ENCODE peak calls at places on chromosomes 5 and 9, in eight cellular contexts. S is AG04450; B is brain microvascular endothelial cell; H is psoas muscle; U is astrocyte; R is CD8-positive, alpha-beta T cell; A is A673; F is IMR-90. V is an unnamed sample. For H3K27me3, the result is how much of the 10 kb centered on the place peaks cover.

GRCh38 chr9:87324613-87325194 is 173.0 kb upstream of the DAPK1 start:
- DNase-seq in F (peak), U (peak), S (peak), R (no peak), H (no peak), B (peak), A (peak), V (no peak)

GRCh38 chr5:151483176-151483575 is 35.8 kb downstream of the SLC36A1 start:
- DNase-seq in A (no peak), B (no peak), F (peak), U (no peak), S (no peak), H (no peak), R (no peak), V (no peak)

GRCh38 chr9:129143461-129143927 is 32.3 kb downstream of the PTPA start:
- DNase-seq in R (no peak), A (no peak), S (no peak), F (peak), B (peak), U (peak), H (peak), V (no peak)

GRCh38 chr5:13249854-13250253 is 694.6 kb downstream of the DNAH5 start:
- DNase-seq in F (no peak), R (no peak), B (no peak), S (no peak), A (no peak), U (peak), H (no peak), V (no peak)

GRCh38 chr5:103919526-103919925 is 356.9 kb upstream of the NUDT12 start:
- DNase-seq in F (no peak), S (no peak), B (no peak), A (peak), U (no peak), H (no peak), R (no peak), V (no peak)

GRCh38 chr9:75964431-75964830 is 74.0 kb downstream of the PCSK5 start:
- DNase-seq in F (no peak), U (peak), A (no peak), H (no peak), B (no peak), R (no peak), S (no peak), V (no peak)

GRCh38 chr9:37486256-37486615 is 488 bp downstream of the POLR1E start:
- DNase-seq in R (no peak), H (no peak), B (no peak), U (no peak), S (no peak), A (no peak), F (no peak), V (no peak)

GRCh38 chr5:141960018-141960417 is 2.0 kb upstream of the PCDH12 start:
- DNase-seq in R (no peak), A (no peak), U (no peak), H (no peak), S (no peak), F (no peak), B (no peak), V (no peak)

GRCh38 chr9:74821636-74822035 is 66.1 kb downstream of the TRPM6 start:
- DNase-seq in F (no peak), S (no peak), B (no peak), R (no peak), A (no peak), U (no peak), H (no peak), V (no peak)

GRCh38 chr9:92964981-92965758 is 17.8 kb downstream of the FGD3 start:
- DNase-seq in R (peak), S (no peak), F (no peak), A (no peak), B (no peak), H (no peak), U (no peak), V (no peak)

GRCh38 chr5:163352531-163352930 is 84.9 kb upstream of the CCNG1 start:
- DNase-seq in A (no peak), H (no peak), B (no peak), U (no peak), F (no peak), S (no peak), R (no peak), V (no peak)

GRCh38 chr9:113985968-113986585 is 92.0 kb downstream of the AMBP start:
- DNase-seq in B (peak), R (no peak), S (no peak), U (peak), H (no peak), A (no peak), F (peak), V (no peak)

GRCh38 chr5:154189256-154189818 is 1.2 kb upstream of the GALNT10 start:
- DNase-seq in F (no peak), S (no peak), H (no peak), A (no peak), R (no peak), U (no peak), B (no peak), V (peak)

GRCh38 chr5:35371971-35372426 is 141.7 kb upstream of the PRLR start:
- DNase-seq in U (no peak), A (no peak), S (no peak), H (no peak), R (no peak), F (no peak), B (no peak), V (peak)

GRCh38 chr9:131048332-131048731 is 39.4 kb downstream of the LAMC3 start:
- DNase-seq in H (no peak), B (no peak), R (no peak), F (no peak), U (no peak), S (no peak), A (no peak), V (no peak)

GRCh38 chr5:120872292-120872691 is 408.2 kb downstream of the PRR16 start:
- DNase-seq in H (no peak), R (no peak), B (no peak), U (no peak), S (no peak), A (no peak), F (no peak), V (no peak)

GRCh38 chr5:82376833-82377232 is 98.7 kb upstream of the RPS23 start:
- DNase-seq in H (no peak), B (no peak), F (no peak), A (no peak), S (no peak), R (no peak), U (no peak), V (no peak)

GRCh38 chr9:68760674-68761003 is 55.6 kb downstream of the PIP5K1B start:
- DNase-seq in F (no peak), A (no peak), H (no peak), B (no peak), S (no peak), R (no peak), U (no peak), V (no peak)

GRCh38 chr9:123599781-123600180 is 243.8 kb downstream of the CRB2 start:
- DNase-seq in S (no peak), F (no peak), R (no peak), U (no peak), H (no peak), A (no peak), B (no peak), V (no peak)

GRCh38 chr5:140627972-140628371 is 5.0 kb downstream of the CD14 start:
- DNase-seq in B (no peak), H (no peak), F (no peak), S (no peak), A (no peak), U (no peak), R (no peak), V (no peak)

GRCh38 chr5:54226215-54226614 is 84.2 kb downstream of the ARL15 start:
- DNase-seq in B (no peak), S (no peak), H (no peak), U (no peak), R (no peak), F (no peak), A (no peak), V (no peak)

GRCh38 chr5:127934791-127935256 is 148.7 kb upstream of the SLC12A2 start:
- DNase-seq in B (no peak), A (no peak), R (no peak), U (peak), S (no peak), H (no peak), F (peak), V (peak)

DNA sequence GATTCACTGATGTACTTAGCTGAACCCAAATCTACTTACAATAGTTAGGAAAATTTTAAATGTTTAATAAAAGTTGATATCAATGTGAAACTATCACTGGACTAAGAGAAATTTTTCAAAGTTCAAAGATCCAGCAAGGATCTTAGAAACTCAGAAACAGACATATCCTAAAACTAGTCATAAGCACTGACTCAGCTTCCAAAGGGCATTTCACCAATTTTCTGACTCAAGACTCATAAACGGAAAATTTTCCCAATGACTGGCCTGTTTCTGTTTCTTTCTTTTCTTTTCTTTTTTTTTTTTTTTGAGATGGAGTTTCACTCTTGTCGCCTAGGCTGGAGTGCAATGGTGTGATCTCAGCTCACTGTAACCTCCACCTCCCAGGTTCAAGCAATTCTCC is 66.6 kb downstream of the CDC14B start:
- DNase-seq in U (peak), R (no peak), S (peak), H (no peak), F (peak), A (no peak), B (peak), V (no peak)
- H3K4me3 ChIP-seq in U (no peak), R (no peak), S (no peak), H (no peak), F (no peak), A (no peak), B (no peak), V (no peak)

GRCh38 chr9:115689331-115689730 is 464.3 kb upstream of the PAPPA start:
- DNase-seq in A (no peak), U (no peak), S (no peak), R (no peak), B (no peak), H (no peak), F (no peak), V (no peak)

GRCh38 chr9:115691686-115692085 is 461.9 kb upstream of the PAPPA start:
- DNase-seq in R (no peak), A (no peak), S (peak), F (peak), B (no peak), U (peak), H (no peak), V (no peak)

GRCh38 chr9:115694014-115694413 is 459.6 kb upstream of the PAPPA start:
- DNase-seq in F (peak), A (peak), S (peak), R (no peak), H (no peak), B (peak), U (peak), V (no peak)

GRCh38 chr9:115687356-115687755 is 466.2 kb upstream of the PAPPA start:
- DNase-seq in S (no peak), F (no peak), H (no peak), U (no peak), R (no peak), B (no peak), A (no peak), V (no peak)

GRCh38 chr9:115691097-115691496 is 462.5 kb upstream of the PAPPA start:
- DNase-seq in H (no peak), F (peak), S (peak), R (no peak), U (peak), A (peak), B (peak), V (no peak)
- TF ChIP-seq CTCF in H (no peak), F (no peak), S (no peak), R (no peak), U (no peak), A (no peak), B (no peak), V (no peak)

GRCh38 chr9:78396087-78396486 is 99.2 kb downstream of the PSAT1 start:
- DNase-seq in R (no peak), B (no peak), S (no peak), A (no peak), F (no peak), H (no peak), U (no peak), V (no peak)

GRCh38 chr9:78400496-78400895 is 103.6 kb downstream of the PSAT1 start:
- DNase-seq in B (no peak), S (no peak), R (no peak), U (no peak), A (no peak), H (no peak), F (no peak), V (no peak)

GRCh38 chr9:78399153-78399552 is 102.2 kb downstream of the PSAT1 start:
- DNase-seq in A (no peak), F (no peak), S (no peak), B (no peak), H (no peak), R (no peak), U (no peak), V (no peak)

GRCh38 chr9:78393932-78394331 is 97.0 kb downstream of the PSAT1 start:
- DNase-seq in R (no peak), H (no peak), U (no peak), S (no peak), B (no peak), A (no peak), F (no peak), V (no peak)

DNA sequence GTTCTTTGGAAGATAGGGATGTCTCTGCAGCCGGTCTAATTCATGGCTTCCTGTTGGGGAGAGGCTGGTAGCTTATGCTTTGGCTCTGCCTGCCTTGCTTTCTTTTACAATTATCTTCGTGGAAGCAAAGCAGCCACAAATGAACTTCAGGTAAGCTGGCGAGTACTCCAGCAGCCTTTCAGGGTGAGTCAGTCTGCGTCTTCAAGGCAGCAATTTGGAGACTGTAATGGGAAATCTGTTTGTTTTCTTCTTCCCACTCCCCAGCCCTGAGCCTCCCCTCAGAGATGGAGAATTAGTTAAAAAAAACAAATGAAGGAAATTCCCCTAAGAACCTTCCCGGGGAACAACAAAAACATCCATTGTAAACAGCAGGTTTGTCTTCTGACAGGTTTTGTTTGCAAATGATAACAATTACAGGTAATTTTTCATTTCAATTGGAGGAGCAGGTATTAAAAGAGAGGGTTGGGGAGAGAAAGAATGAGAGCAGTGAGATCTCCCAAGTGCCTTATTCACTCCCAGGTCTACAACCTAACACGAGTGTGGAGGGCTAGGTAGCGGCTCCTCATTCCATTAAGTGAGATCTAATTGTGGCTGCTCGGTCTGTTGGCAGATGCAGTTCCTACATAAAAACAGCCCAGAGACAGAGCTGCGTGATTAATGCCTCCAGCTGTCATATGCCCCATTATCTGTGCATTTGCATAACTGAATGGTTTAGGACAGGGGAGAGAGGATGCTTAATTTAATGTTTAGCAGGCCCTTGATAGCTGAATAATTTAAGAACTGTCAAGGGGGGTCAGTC is 100.3 kb downstream of the PSAT1 start:
- DNase-seq in S (no peak), H (no peak), U (no peak), R (no peak), B (no peak), F (no peak), A (peak), V (no peak)
- H3K27me3 ChIP-seq in S (under half), H (under half), U (under half), R (under half), B (under half), F (under half), A (under half), V (under half)

GRCh38 chr9:136695955-136696354 is 8.7 kb upstream of the AGPAT2 start:
- DNase-seq in B (no peak), U (no peak), R (no peak), F (no peak), S (no peak), H (no peak), A (no peak), V (peak)

GRCh38 chr9:136697146-136697820 is 10.0 kb upstream of the AGPAT2 start:
- DNase-seq in U (no peak), A (no peak), B (no peak), R (no peak), H (no peak), F (no peak), S (no peak), V (peak)

GRCh38 chr9:136696502-136696901 is 9.2 kb upstream of the AGPAT2 start:
- DNase-seq in U (no peak), R (no peak), H (no peak), A (no peak), F (no peak), B (no peak), S (no peak), V (peak)

GRCh38 chr9:136698681-136699246 is 11.5 kb upstream of the AGPAT2 start:
- DNase-seq in R (no peak), S (no peak), F (no peak), H (no peak), B (no peak), U (no peak), A (no peak), V (no peak)

DNA sequence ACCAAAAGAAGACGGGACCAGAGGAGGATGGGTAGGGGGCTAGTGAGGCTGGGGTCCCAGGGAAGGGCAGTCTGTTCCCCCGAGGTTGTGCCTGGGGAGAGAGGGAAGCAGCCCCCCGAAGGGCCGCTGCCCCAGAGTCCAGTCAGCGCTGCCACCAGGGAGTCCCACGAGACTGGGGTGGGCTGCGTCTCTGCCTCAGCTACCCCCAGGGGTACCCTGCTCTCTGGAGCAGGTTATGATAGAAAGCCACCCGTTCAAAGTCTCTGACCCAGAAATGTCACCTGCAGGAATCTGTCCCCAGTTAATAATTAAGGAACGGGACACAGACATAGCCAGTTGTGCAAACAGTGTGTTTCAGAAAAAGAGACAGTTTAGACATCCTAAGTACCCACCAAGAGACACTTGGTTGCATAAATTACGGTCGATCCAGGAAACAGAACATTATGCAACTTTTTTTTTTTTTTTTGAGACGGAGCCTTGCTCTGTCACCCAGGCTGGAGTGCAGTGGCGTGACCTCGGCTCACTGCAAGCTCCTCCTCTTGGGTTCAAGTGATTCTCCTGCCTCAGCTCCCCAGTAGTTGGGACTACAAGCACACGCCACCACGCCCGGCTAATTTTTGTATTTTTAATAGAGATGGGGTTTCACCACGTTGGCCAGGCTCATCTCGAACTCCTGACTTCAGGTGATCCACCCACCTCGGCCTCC is 10.7 kb upstream of the AGPAT2 start:
- DNase-seq in F (no peak), B (no peak), R (no peak), H (no peak), S (no peak), A (no peak), U (no peak), V (no peak)
- H3K4me3 ChIP-seq in F (no peak), B (no peak), R (no peak), H (no peak), S (no peak), A (no peak), U (no peak), V (no peak)

GRCh38 chr9:83334320-83334719 is 203.9 kb downstream of the FRMD3 start:
- DNase-seq in R (peak), S (peak), H (peak), U (peak), B (peak), A (peak), F (peak), V (peak)

GRCh38 chr9:83327323-83327722 is 210.9 kb downstream of the FRMD3 start:
- DNase-seq in F (no peak), R (no peak), S (no peak), U (no peak), H (no peak), B (peak), A (peak), V (no peak)

GRCh38 chr9:83327750-83328622 is 210.2 kb downstream of the FRMD3 start:
- DNase-seq in U (no peak), B (no peak), R (no peak), F (no peak), H (no peak), S (no peak), A (peak), V (no peak)

DNA sequence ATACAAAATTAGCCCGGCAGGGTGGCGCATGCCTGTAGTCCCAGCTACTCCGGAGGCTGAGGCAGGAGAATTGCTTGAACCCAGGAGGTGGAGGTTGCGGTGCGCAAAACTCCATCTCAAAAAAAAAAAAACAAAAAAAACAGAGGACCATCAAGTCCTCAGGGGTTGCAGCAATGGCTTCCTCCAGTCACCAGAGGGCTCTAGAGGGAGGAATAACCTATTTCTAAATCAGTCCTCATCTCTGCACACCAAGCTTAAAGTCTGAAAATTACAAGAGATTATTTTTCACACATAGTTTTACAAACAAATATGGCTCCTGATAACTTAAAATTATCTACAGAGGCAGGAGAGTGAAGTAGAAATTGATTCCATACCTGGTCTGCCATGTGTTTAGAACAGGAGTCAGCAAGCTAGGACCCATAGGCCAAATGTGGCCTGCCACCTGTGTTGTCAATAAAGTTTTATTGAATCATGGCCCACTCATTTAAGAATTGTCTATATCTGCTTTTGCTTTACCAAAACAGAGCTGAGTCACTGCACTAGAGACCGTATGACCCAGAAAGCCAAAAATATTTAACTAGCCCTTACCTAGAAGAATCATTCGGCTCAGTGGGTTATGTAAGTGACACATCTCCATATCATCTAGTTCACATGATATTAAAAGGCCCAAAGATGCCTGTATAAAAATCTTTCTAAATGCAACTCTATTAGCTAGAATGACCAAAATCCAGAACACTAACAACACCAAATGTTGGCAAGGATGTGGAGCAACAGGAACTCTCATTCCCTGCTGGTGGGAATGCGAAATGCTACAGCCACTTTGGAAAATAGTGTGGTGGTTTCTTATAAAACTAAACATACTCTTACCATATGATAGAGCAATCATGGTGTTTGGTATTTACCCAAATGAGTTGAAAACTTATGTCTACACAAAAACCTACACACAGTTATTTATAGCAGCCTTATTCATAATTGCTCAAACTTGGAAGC is 207.7 kb downstream of the FRMD3 start:
- DNase-seq in U (no peak), H (no peak), F (no peak), B (no peak), A (peak), R (no peak), S (no peak), V (no peak)
- TF ChIP-seq CTCF in U (peak), H (no peak), F (no peak), B (peak), A (peak), R (no peak), S (no peak), V (no peak)

V was measured in pancreas.